ENCODE peak calls at places on chromosomes 11 and 22, in ten cellular contexts. I, W, F, X, K, G, R, D, S and B are unnamed samples.

GRCh38 chr22:26547426-26547825 is 35.2 kb upstream of the TFIP11 start:
- DNase-seq in G (no peak), K (no peak), S (no peak), F (peak; percentile 10), D (no peak), R (no peak), W (no peak), I (no peak), X (peak; percentile 69), B (no peak)

GRCh38 chr22:42316988-42317387 is 46.5 kb upstream of the TCF20 start:
- DNase-seq in I (peak; percentile 42), G (no peak), K (no peak), S (no peak), R (peak; percentile 86), F (peak; percentile 71), X (peak; percentile 20), W (no peak), D (no peak), B (peak; percentile 35)

GRCh38 chr22:36306227-36306626 is 53.3 kb downstream of the APOL1 start:
- DNase-seq in F (no peak), D (no peak), G (no peak), K (no peak), R (no peak), X (no peak), W (no peak), S (no peak), I (no peak), B (no peak)

GRCh38 chr11:64772318-64773018 is 5.9 kb downstream of the SF1 start:
- DNase-seq in W (no peak), F (no peak), D (no peak), S (no peak), G (no peak), K (no peak), X (no peak), I (no peak), R (no peak), B (no peak)

GRCh38 chr11:130915556-130916237 is 582 bp downstream of the SNX19 start:
- DNase-seq in K (no peak), I (no peak), D (no peak), F (no peak), W (no peak), S (no peak), X (no peak), G (no peak), R (no peak), B (peak; percentile 50)

GRCh38 chr11:117870176-117870952 is 6.1 kb downstream of the FXYD6 start:
- DNase-seq in R (no peak), W (no peak), K (no peak), F (no peak), D (no peak), X (no peak), S (no peak), I (no peak), G (no peak), B (no peak)

GRCh38 chr11:113908107-113908506 is 3.5 kb downstream of the HTR3B start:
- DNase-seq in I (no peak), F (no peak), W (no peak), D (no peak), K (no peak), X (no peak), S (no peak), G (no peak), R (no peak), B (no peak)

GRCh38 chr11:12725863-12726666 is 51.8 kb downstream of the TEAD1 start:
- DNase-seq in D (no peak), S (no peak), K (no peak), X (peak; percentile 87), G (no peak), W (no peak), F (peak; percentile 90), R (no peak), I (no peak), B (no peak)

GRCh38 chr11:11022126-11022730 is 164.4 kb upstream of the ZBED5 start:
- DNase-seq in W (no peak), G (no peak), R (no peak), S (peak; percentile 23), K (no peak), F (no peak), I (no peak), X (peak; percentile 50), D (no peak), B (no peak)

GRCh38 chr22:48752451-48753380 is 1075.0 kb downstream of the BRD1 start:
- DNase-seq in K (no peak), S (no peak), R (no peak), F (no peak), W (no peak), D (peak; percentile 87), G (no peak), X (no peak), I (no peak), B (no peak)

GRCh38 chr11:27248430-27249207 is 114.4 kb downstream of the CCDC34 start:
- DNase-seq in G (no peak), X (no peak), D (no peak), R (no peak), I (no peak), S (no peak), W (no peak), K (no peak), F (peak; percentile 50), B (no peak)

GRCh38 chr11:100776212-100776896 is 89.3 kb downstream of the ARHGAP42 start:
- DNase-seq in W (no peak), D (no peak), F (peak; percentile 81), K (peak; percentile 21), X (peak; percentile 10), I (no peak), S (peak; percentile 55), R (no peak), G (no peak), B (no peak)

GRCh38 chr11:11445441-11446185 is 92.6 kb upstream of the CSNK2A3 start:
- DNase-seq in S (no peak), D (no peak), I (no peak), W (no peak), K (no peak), G (no peak), F (no peak), R (no peak), X (no peak), B (no peak)

GRCh38 chr22:29476116-29476515 is 3.9 kb upstream of the NEFH start:
- DNase-seq in I (no peak), D (no peak), X (peak; percentile 17), R (no peak), S (no peak), F (no peak), G (no peak), W (no peak), K (no peak), B (no peak)

GRCh38 chr11:75328426-75329277 is 22.8 kb downstream of the ARRB1 start:
- DNase-seq in R (peak; percentile 85), G (no peak), S (peak; percentile 79), I (peak; percentile 45), W (peak; percentile 86), X (peak; percentile 80), K (no peak), D (peak; percentile 93), F (peak; percentile 68), B (peak; percentile 73)

GRCh38 chr11:28417601-28418323 is 309.6 kb downstream of the METTL15 start:
- DNase-seq in G (no peak), D (no peak), F (no peak), S (no peak), W (no peak), K (no peak), R (no peak), I (no peak), X (peak; percentile 10), B (no peak)

GRCh38 chr11:87144266-87144665 is 106.5 kb downstream of the TMEM135 start:
- DNase-seq in K (no peak), X (no peak), R (no peak), G (no peak), W (no peak), I (no peak), F (no peak), D (no peak), S (no peak), B (no peak)

GRCh38 chr11:70493891-70494290 is 95.6 kb downstream of the CTTN start:
- DNase-seq in F (no peak), S (no peak), R (no peak), X (no peak), W (peak; percentile 23), K (no peak), G (no peak), I (no peak), D (peak; percentile 59), B (peak; percentile 33)

GRCh38 chr11:14583252-14584105 is 60.1 kb upstream of the PDE3B start:
- DNase-seq in S (peak; percentile 57), F (no peak), D (no peak), I (no peak), W (no peak), X (no peak), G (no peak), K (no peak), R (peak; percentile 42), B (no peak)

GRCh38 chr11:112697371-112697770 is 263.8 kb upstream of the NCAM1 start:
- DNase-seq in G (no peak), R (no peak), D (no peak), W (no peak), I (no peak), S (no peak), X (no peak), F (no peak), K (no peak), B (no peak)

GRCh38 chr11:127859941-127860354 is 727.4 kb downstream of the ETS1 start:
- DNase-seq in D (no peak), I (no peak), R (no peak), G (no peak), X (no peak), F (peak; percentile 22), S (no peak), K (no peak), W (no peak), B (no peak)

GRCh38 chr11:8512547-8512946 is 81.5 kb downstream of the STK33 start:
- DNase-seq in F (no peak), X (no peak), K (no peak), W (no peak), G (no peak), I (no peak), R (no peak), S (no peak), D (no peak), B (no peak)